ENCODE peak calls at places on chromosomes 13 and 19, in seven cellular contexts. J is adrenal gland, L is WTC11, S is DND-41, E is cardiac muscle cell, N is ascending aorta, G is RWPE1. B is an unnamed sample.

GRCh38 chr13:85095887-85096286 is 703.3 kb downstream of the SLITRK6 start:
- DNase-seq in J (no peak), L (no peak), S (no peak), E (no peak), N (no peak), G (no peak), B (no peak)

GRCh38 chr13:55069746-55070145 is 2041.1 kb downstream of the OLFM4 start:
- DNase-seq in J (no peak), L (no peak), S (no peak), E (no peak), N (no peak), G (peak), B (no peak)

GRCh38 chr13:59787679-59788078 is 376.0 kb downstream of the DIAPH3 start:
- DNase-seq in J (no peak), L (no peak), S (no peak), E (no peak), N (no peak), G (no peak), B (no peak)

GRCh38 chr19:23415561-23416191 is 20.4 kb upstream of the ZNF91 start:
- DNase-seq in J (no peak), L (peak), S (no peak), E (peak), N (no peak), G (peak), B (no peak)

GRCh38 chr13:42001580-42001979 is 40.7 kb upstream of the VWA8 start:
- DNase-seq in J (peak), L (peak), S (no peak), E (peak), N (no peak), G (peak), B (no peak)

GRCh38 chr19:7355151-7355845 is 6.6 kb downstream of the ARHGEF18 start:
- DNase-seq in J (peak), L (no peak), S (no peak), E (peak), N (no peak), G (no peak), B (no peak)

GRCh38 chr13:87538366-87539052 is 132.7 kb upstream of the SLITRK5 start:
- DNase-seq in J (no peak), L (no peak), S (no peak), E (no peak), N (no peak), G (no peak), B (no peak)

GRCh38 chr19:7973883-7974282 is 30.4 kb upstream of the TIMM44 start:
- DNase-seq in J (no peak), L (no peak), S (no peak), E (no peak), N (no peak), G (no peak), B (no peak)

GRCh38 chr13:21124853-21125252 is 51.5 kb downstream of the SKA3 start:
- DNase-seq in J (peak), L (no peak), S (peak), E (peak), N (no peak), G (no peak), B (no peak)

GRCh38 chr19:18514800-18515682 is 6.8 kb downstream of the ELL start:
- DNase-seq in J (peak), L (no peak), S (no peak), E (peak), N (no peak), G (peak), B (no peak)

GRCh38 chr19:50550594-50550966 is 17.7 kb downstream of the LRRC4B start:
- DNase-seq in J (no peak), L (no peak), S (no peak), E (no peak), N (no peak), G (no peak), B (no peak)

GRCh38 chr13:52010890-52011689 is at the start of gene ATP7B:
- DNase-seq in J (peak), L (peak), S (peak), E (peak), N (no peak), G (peak), B (peak)

GRCh38 chr13:40776681-40777165 is 5.7 kb upstream of the MRPS31 start:
- DNase-seq in J (no peak), L (no peak), S (peak), E (peak), N (no peak), G (no peak), B (peak)

GRCh38 chr19:7373862-7374261 is 25.1 kb downstream of the ARHGEF18 start:
- DNase-seq in J (no peak), L (no peak), S (no peak), E (peak), N (no peak), G (no peak), B (no peak)

GRCh38 chr19:15118248-15118647 is 11.0 kb downstream of the SYDE1 start:
- DNase-seq in J (no peak), L (no peak), S (no peak), E (no peak), N (no peak), G (no peak), B (no peak)

GRCh38 chr19:19661675-19662251 is 1.7 kb downstream of the ATP13A1 start:
- DNase-seq in J (no peak), L (no peak), S (peak), E (no peak), N (no peak), G (no peak), B (peak)

GRCh38 chr13:72561791-72562190 is 165.6 kb downstream of the MZT1 start:
- DNase-seq in J (no peak), L (no peak), S (no peak), E (no peak), N (no peak), G (no peak), B (no peak)

GRCh38 chr13:30002577-30002976 is 152.2 kb upstream of the UBL3 start:
- DNase-seq in J (no peak), L (no peak), S (no peak), E (peak), N (no peak), G (peak), B (no peak)

GRCh38 chr19:17743874-17744273 is 7.4 kb upstream of the FCHO1 start:
- DNase-seq in J (no peak), L (no peak), S (no peak), E (peak), N (no peak), G (no peak), B (no peak)

GRCh38 chr13:110303644-110304043 is 3.3 kb downstream of the COL4A1 start:
- DNase-seq in J (no peak), L (no peak), S (no peak), E (no peak), N (no peak), G (no peak), B (no peak)

GRCh38 chr13:41613984-41614581 is 156.7 kb downstream of the RGCC start:
- DNase-seq in J (peak), L (no peak), S (no peak), E (peak), N (no peak), G (no peak), B (no peak)

GRCh38 chr19:370641-371330 is 26.2 kb upstream of the MIER2 start:
- DNase-seq in J (no peak), L (no peak), S (no peak), E (no peak), N (no peak), G (no peak), B (no peak)

GRCh38 chr13:109859898-109860297 is 73.5 kb upstream of the IRS2 start:
- DNase-seq in J (no peak), L (no peak), S (peak), E (no peak), N (no peak), G (no peak), B (no peak)

GRCh38 chr19:10258080-10258710 is 6.2 kb downstream of the MRPL4 start:
- DNase-seq in J (no peak), L (no peak), S (no peak), E (no peak), N (no peak), G (no peak), B (no peak)

GRCh38 chr19:29896790-29897189 is 45.2 kb upstream of the URI1 start:
- DNase-seq in J (no peak), L (no peak), S (no peak), E (no peak), N (no peak), G (no peak), B (no peak)

GRCh38 chr13:92316030-92316429 is 910.6 kb upstream of the GPC6 start:
- DNase-seq in J (no peak), L (no peak), S (no peak), E (no peak), N (no peak), G (no peak), B (no peak)

GRCh38 chr13:97259787-97260641 is 37.9 kb downstream of the MBNL2 start:
- DNase-seq in J (peak), L (no peak), S (no peak), E (peak), N (no peak), G (peak), B (no peak)

GRCh38 chr19:48553676-48554384 is 1.9 kb downstream of the SULT2B1 start:
- DNase-seq in J (peak), L (peak), S (no peak), E (peak), N (no peak), G (peak), B (no peak)

GRCh38 chr19:21439372-21439771 is 42.4 kb downstream of the ZNF493 start:
- DNase-seq in J (no peak), L (no peak), S (no peak), E (peak), N (no peak), G (no peak), B (no peak)

GRCh38 chr13:113770441-113770840 is 11.4 kb downstream of the TMEM255B start:
- DNase-seq in J (no peak), L (no peak), S (no peak), E (no peak), N (no peak), G (no peak), B (no peak)

GRCh38 chr13:75357576-75358295 is 124.2 kb downstream of the TBC1D4 start:
- DNase-seq in J (peak), L (peak), S (peak), E (peak), N (no peak), G (peak), B (peak)

GRCh38 chr19:43774103-43774939 is 6.5 kb downstream of the KCNN4 start:
- DNase-seq in J (peak), L (peak), S (no peak), E (peak), N (no peak), G (no peak), B (no peak)

GRCh38 chr19:47111081-47111589 is 2.4 kb downstream of the ZC3H4 start:
- DNase-seq in J (no peak), L (no peak), S (peak), E (no peak), N (no peak), G (no peak), B (no peak)

GRCh38 chr19:18291019-18291524 is 9.7 kb upstream of the JUND start:
- DNase-seq in J (peak), L (no peak), S (peak), E (peak), N (no peak), G (no peak), B (no peak)

GRCh38 chr13:41811588-41812021 is 149.3 kb downstream of the VWA8 start:
- DNase-seq in J (no peak), L (no peak), S (no peak), E (no peak), N (no peak), G (no peak), B (peak)

GRCh38 chr19:15014579-15014978 is 34.7 kb upstream of the CASP14 start:
- DNase-seq in J (no peak), L (peak), S (peak), E (peak), N (no peak), G (peak), B (no peak)

GRCh38 chr19:23391239-23391638 is 4.0 kb downstream of the ZNF91 start:
- DNase-seq in J (no peak), L (no peak), S (no peak), E (no peak), N (no peak), G (no peak), B (no peak)

GRCh38 chr13:46905249-46905648 is 8.4 kb upstream of the HTR2A start:
- DNase-seq in J (no peak), L (no peak), S (no peak), E (peak), N (no peak), G (no peak), B (no peak)
- TF ChIP-seq CTCF in J (no peak), L (no peak), S (no peak), E (no peak), N (no peak), G (no peak), B (peak)

GRCh38 chr13:90867336-90867683 is 480.2 kb upstream of the MIR17HG start:
- DNase-seq in J (peak), L (peak), S (peak), E (peak), N (no peak), G (peak), B (peak)
- TF ChIP-seq CTCF in J (peak), L (peak), S (peak), E (peak), N (no peak), G (peak), B (peak)

DNA sequence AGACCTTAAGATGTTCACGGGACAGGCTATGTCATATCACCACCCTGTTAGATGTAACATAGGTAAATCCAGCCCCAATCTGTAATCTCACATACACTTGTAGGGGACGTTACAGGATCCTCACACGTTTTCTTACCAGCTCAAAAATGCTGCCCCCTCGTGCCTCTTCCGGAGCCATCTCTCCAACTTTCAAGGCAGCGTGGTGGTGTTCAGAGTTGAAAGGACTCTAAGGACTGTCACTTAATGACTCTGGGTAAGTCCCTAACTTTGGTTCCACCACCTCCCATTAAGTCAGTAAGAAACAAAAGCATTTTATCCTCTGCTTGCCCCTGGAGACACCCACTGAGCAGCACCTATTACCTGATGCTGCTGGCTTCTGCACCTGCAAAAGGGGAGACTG is 4.4 kb downstream of the MED26 start:
- DNase-seq in J (no peak), L (no peak), S (no peak), E (no peak), N (no peak), G (no peak), B (peak)
- TF ChIP-seq CTCF in J (no peak), L (no peak), S (no peak), E (no peak), N (no peak), G (no peak), B (no peak)

GRCh38 chr19:30968841-30969399 is 380.3 kb downstream of the TSHZ3 start:
- DNase-seq in J (no peak), L (no peak), S (no peak), E (no peak), N (no peak), G (no peak), B (no peak)

GRCh38 chr19:30969586-30969985 is 379.6 kb downstream of the TSHZ3 start:
- DNase-seq in J (no peak), L (no peak), S (no peak), E (no peak), N (no peak), G (no peak), B (no peak)

DNA sequence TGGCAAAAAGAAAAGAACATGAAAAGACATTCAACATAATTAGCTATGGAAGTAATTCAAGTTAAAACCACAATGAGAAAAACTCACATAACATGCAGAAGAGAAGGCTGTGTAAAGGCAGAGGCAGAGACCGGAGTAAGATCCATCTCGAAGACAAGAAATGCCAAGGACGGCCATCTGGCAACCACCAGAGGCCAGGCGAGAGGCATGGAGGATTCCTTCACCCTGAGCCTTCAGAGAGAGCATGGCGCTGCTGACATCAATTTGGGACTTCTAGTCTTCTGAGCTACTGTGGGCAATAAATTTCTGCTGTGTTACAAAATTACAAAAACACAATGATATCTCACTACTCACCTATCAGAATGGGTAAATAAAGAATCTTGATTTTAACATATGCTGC is 381.0 kb downstream of the TSHZ3 start:
- DNase-seq in J (no peak), L (peak), S (no peak), E (no peak), N (no peak), G (no peak), B (no peak)
- TF ChIP-seq CTCF in J (peak), L (no peak), S (no peak), E (no peak), N (no peak), G (no peak), B (no peak)

GRCh38 chr13:82370306-82370705 is 1512.0 kb downstream of the SLITRK1 start:
- DNase-seq in J (no peak), L (no peak), S (no peak), E (no peak), N (no peak), G (peak), B (no peak)

GRCh38 chr13:82364525-82364924 is 1517.7 kb downstream of the SLITRK1 start:
- DNase-seq in J (no peak), L (no peak), S (no peak), E (no peak), N (no peak), G (no peak), B (no peak)
- TF ChIP-seq CTCF in J (no peak), L (no peak), S (no peak), E (no peak), N (no peak), G (no peak), B (no peak)